ENCODE peak calls at places on chromosomes 13 and 19, in six cellular contexts. One of them, this sample, is unnamed.

GRCh38 chr13:90702050-90702449 is 645.4 kb upstream of the MIR17HG start:
- DNase-seq in mesendoderm: no peak
- DNase-seq in neuronal stem cell: no peak
- DNase-seq in IMR-90: no peak
- DNase-seq in H9: no peak
- DNase-seq in H1: no peak
- DNase-seq in this sample: no peak

GRCh38 chr13:113835461-113836274 is 28.2 kb downstream of the GAS6 start:
- DNase-seq in mesendoderm: peak; percentile 30
- DNase-seq in H1: no peak
- DNase-seq in neuronal stem cell: no peak
- DNase-seq in H9: no peak
- DNase-seq in IMR-90: peak; percentile 79
- DNase-seq in this sample: peak; percentile 65

GRCh38 chr13:104796581-104796980 is 1730.4 kb upstream of the SLC10A2 start:
- DNase-seq in H1: no peak
- DNase-seq in neuronal stem cell: no peak
- DNase-seq in H9: no peak
- DNase-seq in mesendoderm: no peak
- DNase-seq in IMR-90: no peak
- DNase-seq in this sample: no peak

GRCh38 chr13:114110091-114110829 is 22.2 kb downstream of the RASA3 start:
- DNase-seq in neuronal stem cell: no peak
- DNase-seq in H9: peak; percentile 73
- DNase-seq in IMR-90: no peak
- DNase-seq in mesendoderm: peak; percentile 77
- DNase-seq in H1: no peak
- DNase-seq in this sample: peak; percentile 61

GRCh38 chr13:80101040-80101439 is 239.9 kb downstream of the SPRY2 start:
- DNase-seq in H1: no peak
- DNase-seq in neuronal stem cell: no peak
- DNase-seq in mesendoderm: peak; percentile 55
- DNase-seq in H9: no peak
- DNase-seq in IMR-90: no peak
- DNase-seq in this sample: no peak

GRCh38 chr13:34513526-34513925 is 428.5 kb upstream of the NBEA start:
- DNase-seq in H1: no peak
- DNase-seq in neuronal stem cell: no peak
- DNase-seq in mesendoderm: no peak
- DNase-seq in IMR-90: no peak
- DNase-seq in H9: no peak
- DNase-seq in this sample: no peak

GRCh38 chr13:19596960-19597361 is 35.6 kb upstream of the TPTE2 start:
- DNase-seq in H1: no peak
- DNase-seq in mesendoderm: no peak
- DNase-seq in H9: no peak
- DNase-seq in neuronal stem cell: no peak
- DNase-seq in IMR-90: peak; percentile 74
- DNase-seq in this sample: peak; percentile 60

GRCh38 chr19:50507376-50507775 is 3.6 kb downstream of the JOSD2 start:
- DNase-seq in mesendoderm: no peak
- DNase-seq in IMR-90: no peak
- DNase-seq in H1: no peak
- DNase-seq in neuronal stem cell: no peak
- DNase-seq in H9: no peak
- DNase-seq in this sample: no peak

GRCh38 chr19:18785179-18786124 is 5.7 kb downstream of the COMP start:
- DNase-seq in IMR-90: peak; percentile 22
- DNase-seq in neuronal stem cell: peak; percentile 81
- DNase-seq in H9: peak; percentile 89
- DNase-seq in H1: peak; percentile 98
- DNase-seq in mesendoderm: peak; percentile 89
- DNase-seq in this sample: peak; percentile 59

GRCh38 chr13:25802579-25802978 is 249.2 kb downstream of the SHISA2 start:
- DNase-seq in H9: no peak
- DNase-seq in mesendoderm: no peak
- DNase-seq in H1: no peak
- DNase-seq in neuronal stem cell: no peak
- DNase-seq in IMR-90: no peak
- DNase-seq in this sample: no peak

GRCh38 chr19:5827891-5828660 is 11.4 kb downstream of the FUT6 start:
- DNase-seq in neuronal stem cell: peak; percentile 96
- DNase-seq in H1: peak; percentile 97
- DNase-seq in IMR-90: peak; percentile 85
- DNase-seq in H9: peak; percentile 95
- DNase-seq in mesendoderm: peak; percentile 96
- DNase-seq in this sample: peak; percentile 94

GRCh38 chr13:101487046-101487830 is 34.8 kb downstream of the ITGBL1 start:
- DNase-seq in H9: no peak
- DNase-seq in IMR-90: no peak
- DNase-seq in neuronal stem cell: no peak
- DNase-seq in H1: no peak
- DNase-seq in mesendoderm: no peak
- DNase-seq in this sample: no peak

GRCh38 chr13:51704399-51705306 is 99.3 kb downstream of the DHRS12 start:
- DNase-seq in H1: no peak
- DNase-seq in H9: no peak
- DNase-seq in IMR-90: no peak
- DNase-seq in mesendoderm: no peak
- DNase-seq in neuronal stem cell: no peak
- DNase-seq in this sample: no peak

GRCh38 chr19:40141546-40141945 is 49.7 kb upstream of the MAP3K10 start:
- DNase-seq in H1: no peak
- DNase-seq in IMR-90: no peak
- DNase-seq in mesendoderm: no peak
- DNase-seq in H9: no peak
- DNase-seq in neuronal stem cell: no peak
- DNase-seq in this sample: no peak

GRCh38 chr19:24054044-24054935 is 32.7 kb upstream of the ZNF254 start:
- DNase-seq in neuronal stem cell: no peak
- DNase-seq in mesendoderm: no peak
- DNase-seq in H1: no peak
- DNase-seq in IMR-90: peak; percentile 95
- DNase-seq in H9: no peak
- DNase-seq in this sample: peak; percentile 83

GRCh38 chr13:74134777-74135305 is 637 bp upstream of the KLF12 start:
- DNase-seq in H1: peak; percentile 80
- DNase-seq in mesendoderm: peak; percentile 68
- DNase-seq in neuronal stem cell: no peak
- DNase-seq in IMR-90: no peak
- DNase-seq in H9: no peak
- DNase-seq in this sample: no peak

GRCh38 chr19:57665261-57665806 is 3.4 kb upstream of the ZSCAN4 start:
- DNase-seq in neuronal stem cell: no peak
- DNase-seq in H9: no peak
- DNase-seq in mesendoderm: no peak
- DNase-seq in H1: no peak
- DNase-seq in IMR-90: no peak
- DNase-seq in this sample: no peak

GRCh38 chr19:57667220-57667619 is 1.5 kb upstream of the ZSCAN4 start:
- DNase-seq in mesendoderm: no peak
- DNase-seq in H9: no peak
- DNase-seq in neuronal stem cell: no peak
- DNase-seq in IMR-90: no peak
- DNase-seq in H1: no peak
- DNase-seq in this sample: no peak

GRCh38 chr19:57668635-57669034 is at the start of gene ZSCAN4:
- DNase-seq in H9: no peak
- DNase-seq in neuronal stem cell: no peak
- DNase-seq in H1: no peak
- DNase-seq in mesendoderm: no peak
- DNase-seq in IMR-90: no peak
- DNase-seq in this sample: no peak

GRCh38 chr19:57664269-57665127 is 4.2 kb upstream of the ZSCAN4 start:
- DNase-seq in neuronal stem cell: peak; percentile 53
- DNase-seq in H1: peak; percentile 83
- DNase-seq in IMR-90: peak; percentile 31
- DNase-seq in H9: peak; percentile 67
- DNase-seq in mesendoderm: peak; percentile 59
- DNase-seq in this sample: peak; percentile 66
- H3K9ac ChIP-seq in neuronal stem cell: peak overlapping the region; percentile 60
- H3K9ac ChIP-seq in H1: peak overlapping the region; percentile 54
- H3K9ac ChIP-seq in IMR-90: peak overlapping the region; percentile 71
- H3K9ac ChIP-seq in H9: no peak overlapping the region
- H3K9ac ChIP-seq in mesendoderm: peak overlapping the region; percentile 67
- H3K9ac ChIP-seq in this sample: peak overlapping the region; percentile 75

DNA sequence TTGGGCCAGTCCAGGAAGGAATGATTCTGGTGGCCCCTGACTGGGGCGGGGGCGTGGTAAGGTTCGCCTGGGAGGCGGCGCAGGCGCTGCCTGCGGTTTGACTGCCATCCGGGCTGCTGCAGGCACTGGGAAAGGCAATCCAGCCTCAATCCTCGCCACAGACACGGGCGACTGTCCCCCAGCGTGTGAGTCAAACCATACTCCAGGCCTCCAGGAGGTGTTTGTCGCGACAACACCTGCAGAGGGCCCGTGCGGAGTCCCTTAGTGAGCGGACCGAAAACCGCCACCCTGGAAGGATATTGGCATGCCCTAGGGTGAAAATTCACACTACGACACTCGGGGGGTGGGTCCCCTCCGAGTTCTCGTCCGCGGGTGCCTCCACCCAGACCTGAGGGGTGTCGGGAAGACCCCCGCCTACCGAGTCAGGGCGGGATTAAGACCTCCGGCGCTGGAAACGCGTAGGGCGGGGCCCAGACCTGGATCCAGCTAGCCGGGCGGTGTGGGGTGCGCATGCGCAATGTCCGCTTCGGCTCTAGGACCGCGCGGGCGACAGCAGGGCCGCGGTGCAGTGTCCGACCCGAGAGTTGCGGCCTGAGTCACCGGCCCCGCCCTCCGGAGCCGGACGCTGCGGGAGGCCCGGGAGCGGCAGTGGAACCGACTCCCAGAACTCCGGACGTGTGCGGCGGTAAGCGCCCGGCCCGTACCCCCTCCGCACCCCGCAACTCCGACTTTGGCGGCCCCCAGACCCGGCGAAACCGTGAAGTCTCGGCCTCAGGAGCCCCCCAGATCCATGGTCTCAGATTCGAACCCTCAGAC is at the start of gene CAPNS1:
- DNase-seq in H9: peak; percentile 98
- DNase-seq in mesendoderm: peak; percentile 98
- DNase-seq in H1: peak; percentile 98
- DNase-seq in IMR-90: peak; percentile 93
- DNase-seq in neuronal stem cell: peak; percentile 97
- DNase-seq in this sample: peak; percentile 95
- H3K23ac ChIP-seq in H9: no peak within 1 kb of the TSS
- H3K23ac ChIP-seq in mesendoderm: peak within 1 kb of the TSS; percentile 15
- H3K23ac ChIP-seq in H1: no peak within 1 kb of the TSS
- H3K23ac ChIP-seq in IMR-90: peak within 1 kb of the TSS; percentile 96
- H3K23ac ChIP-seq in neuronal stem cell: peak within 1 kb of the TSS; percentile 86
- H3K23ac ChIP-seq in this sample: peak within 1 kb of the TSS; percentile 14

DNA sequence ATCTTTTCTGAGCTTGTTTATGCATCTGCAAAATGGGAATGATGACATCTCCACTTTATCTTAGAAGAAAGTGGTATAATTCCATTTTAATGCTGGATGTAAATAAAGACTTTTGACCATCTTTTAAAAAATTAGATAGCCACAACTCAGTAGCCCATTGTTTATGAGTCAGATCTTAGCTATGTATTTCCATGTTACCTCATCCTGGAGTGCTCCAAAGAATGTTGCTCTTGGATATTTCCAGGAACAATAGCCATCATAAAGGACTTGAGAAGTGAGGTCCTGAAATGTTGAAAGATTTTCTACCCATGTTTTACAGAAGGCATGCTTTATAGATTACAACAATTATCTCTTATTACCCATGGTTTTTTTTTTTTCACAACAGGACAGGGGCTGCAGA is 229.3 kb upstream of the EDNRB start:
- DNase-seq in IMR-90: peak; percentile 84
- DNase-seq in H9: no peak
- DNase-seq in H1: no peak
- DNase-seq in mesendoderm: peak; percentile 88
- DNase-seq in neuronal stem cell: no peak
- DNase-seq in this sample: peak; percentile 25
- H3K9ac ChIP-seq in IMR-90: no peak overlapping the region
- H3K9ac ChIP-seq in H9: no peak overlapping the region
- H3K9ac ChIP-seq in H1: no peak overlapping the region
- H3K9ac ChIP-seq in mesendoderm: no peak overlapping the region
- H3K9ac ChIP-seq in neuronal stem cell: no peak overlapping the region
- H3K9ac ChIP-seq in this sample: no peak overlapping the region

GRCh38 chr19:13241321-13242104 is 91.3 kb downstream of the IER2 start:
- DNase-seq in H9: peak; percentile 52
- DNase-seq in neuronal stem cell: no peak
- DNase-seq in H1: peak; percentile 70
- DNase-seq in IMR-90: no peak
- DNase-seq in mesendoderm: no peak
- DNase-seq in this sample: no peak

GRCh38 chr19:13244920-13245319 is 94.7 kb downstream of the IER2 start:
- DNase-seq in H9: no peak
- DNase-seq in H1: no peak
- DNase-seq in neuronal stem cell: no peak
- DNase-seq in mesendoderm: no peak
- DNase-seq in IMR-90: no peak
- DNase-seq in this sample: no peak

GRCh38 chr19:13243971-13244370 is 93.8 kb downstream of the IER2 start:
- DNase-seq in mesendoderm: no peak
- DNase-seq in H1: no peak
- DNase-seq in IMR-90: no peak
- DNase-seq in H9: no peak
- DNase-seq in neuronal stem cell: no peak
- DNase-seq in this sample: no peak

GRCh38 chr19:13238891-13239534 is 88.8 kb downstream of the IER2 start:
- DNase-seq in H9: no peak
- DNase-seq in IMR-90: no peak
- DNase-seq in H1: no peak
- DNase-seq in neuronal stem cell: no peak
- DNase-seq in mesendoderm: peak; percentile 9
- DNase-seq in this sample: no peak

GRCh38 chr19:13240312-13241022 is 90.3 kb downstream of the IER2 start:
- DNase-seq in mesendoderm: no peak
- DNase-seq in neuronal stem cell: no peak
- DNase-seq in H9: no peak
- DNase-seq in IMR-90: no peak
- DNase-seq in H1: no peak
- DNase-seq in this sample: no peak
- H3K23ac ChIP-seq in mesendoderm: no peak overlapping the region
- H3K23ac ChIP-seq in neuronal stem cell: peak overlapping the region; percentile 98
- H3K23ac ChIP-seq in H9: no peak overlapping the region
- H3K23ac ChIP-seq in IMR-90: no peak overlapping the region
- H3K23ac ChIP-seq in H1: no peak overlapping the region
- H3K23ac ChIP-seq in this sample: no peak overlapping the region

GRCh38 chr19:48417436-48417835 is 24.0 kb downstream of the GRIN2D start:
- DNase-seq in IMR-90: no peak
- DNase-seq in mesendoderm: no peak
- DNase-seq in neuronal stem cell: no peak
- DNase-seq in H9: no peak
- DNase-seq in H1: no peak
- DNase-seq in this sample: no peak

GRCh38 chr19:48419158-48419920 is 25.9 kb downstream of the GRIN2D start:
- DNase-seq in mesendoderm: peak; percentile 88
- DNase-seq in neuronal stem cell: peak; percentile 64
- DNase-seq in H9: peak; percentile 86
- DNase-seq in H1: peak; percentile 86
- DNase-seq in IMR-90: peak; percentile 42
- DNase-seq in this sample: peak; percentile 45

GRCh38 chr19:48415869-48416268 is 22.4 kb downstream of the GRIN2D start:
- DNase-seq in H1: no peak
- DNase-seq in mesendoderm: no peak
- DNase-seq in H9: no peak
- DNase-seq in neuronal stem cell: no peak
- DNase-seq in IMR-90: no peak
- DNase-seq in this sample: no peak

GRCh38 chr19:48421548-48421947 is 24.2 kb upstream of the GRWD1 start:
- DNase-seq in H9: no peak
- DNase-seq in mesendoderm: no peak
- DNase-seq in neuronal stem cell: no peak
- DNase-seq in IMR-90: no peak
- DNase-seq in H1: no peak
- DNase-seq in this sample: no peak

GRCh38 chr19:48418317-48419064 is 25.0 kb downstream of the GRIN2D start:
- DNase-seq in IMR-90: peak; percentile 23
- DNase-seq in neuronal stem cell: no peak
- DNase-seq in H9: peak; percentile 41
- DNase-seq in mesendoderm: peak; percentile 68
- DNase-seq in H1: no peak
- DNase-seq in this sample: peak; percentile 59
- H3K9ac ChIP-seq in IMR-90: no peak overlapping the region
- H3K9ac ChIP-seq in neuronal stem cell: peak overlapping the region; percentile 30
- H3K9ac ChIP-seq in H9: no peak overlapping the region
- H3K9ac ChIP-seq in mesendoderm: no peak overlapping the region
- H3K9ac ChIP-seq in H1: no peak overlapping the region
- H3K9ac ChIP-seq in this sample: no peak overlapping the region

This sample was measured in mesenchymal stem cell.